ENCODE peak calls at places on chromosomes 5 and 9, in six cellular contexts. Q is ELR; L is stimulated activated CD4-positive, alpha-beta T cell treated with anti-CD3 and anti-CD28 coated beads, Interleukin-4, amount 100 ng/mL, for 1 hour; Z is activated T-cell treated with anti-CD3 and anti-CD28 coated beads, Interleukin-2, amount 50 U/mL, for 72 hours; Y is HL-60; N is amygdala. J is an unnamed sample.

GRCh38 chr5:6715758-6716633 is 2.8 kb downstream of the TENT4A start:
- DNase-seq in Q (no peak), L (no peak), Z (peak), Y (no peak), N (no peak), J (peak)

GRCh38 chr5:125045647-125046046 is 299.2 kb upstream of the ZNF608 start:
- DNase-seq in Q (peak), L (no peak), Z (no peak), Y (no peak), N (no peak), J (no peak)

GRCh38 chr5:148238395-148238794 is at the start of gene MARCOL:
- DNase-seq in Q (no peak), L (no peak), Z (no peak), Y (no peak), N (no peak), J (no peak)

GRCh38 chr5:2813678-2814077 is 62.2 kb upstream of the IRX2 start:
- DNase-seq in Q (no peak), L (no peak), Z (no peak), Y (no peak), N (no peak), J (no peak)

GRCh38 chr9:79667716-79668458 is 96.1 kb downstream of the TLE4 start:
- DNase-seq in Q (no peak), L (no peak), Z (no peak), Y (no peak), N (no peak), J (no peak)

GRCh38 chr9:32587901-32588300 is 14.9 kb upstream of the NDUFB6 start:
- DNase-seq in Q (peak), L (no peak), Z (peak), Y (no peak), N (no peak), J (no peak)

GRCh38 chr5:113663879-113664278 is 150.4 kb downstream of the YTHDC2 start:
- DNase-seq in Q (peak), L (peak), Z (peak), Y (no peak), N (peak), J (peak)

GRCh38 chr5:92991681-92992472 is 589.1 kb downstream of the NR2F1-AS1 start:
- DNase-seq in Q (peak), L (no peak), Z (no peak), Y (no peak), N (no peak), J (no peak)

GRCh38 chr5:179825655-179826182 is 5.0 kb downstream of the SQSTM1 start:
- DNase-seq in Q (no peak), L (no peak), Z (no peak), Y (no peak), N (no peak), J (peak)

GRCh38 chr9:2120926-2121689 is 106.0 kb downstream of the SMARCA2 start:
- DNase-seq in Q (peak), L (no peak), Z (no peak), Y (no peak), N (no peak), J (no peak)

GRCh38 chr9:93911871-93912554 is 43.1 kb downstream of the BARX1 start:
- DNase-seq in Q (no peak), L (no peak), Z (no peak), Y (no peak), N (no peak), J (no peak)

GRCh38 chr5:132850066-132850465 is 16.2 kb downstream of the GDF9 start:
- DNase-seq in Q (peak), L (no peak), Z (no peak), Y (no peak), N (no peak), J (no peak)

GRCh38 chr5:159101689-159102088 is 2.0 kb upstream of the EBF1 start:
- DNase-seq in Q (no peak), L (no peak), Z (no peak), Y (no peak), N (no peak), J (no peak)

GRCh38 chr5:119368238-119368630 is 12.4 kb downstream of the TNFAIP8 start:
- DNase-seq in Q (no peak), L (peak), Z (no peak), Y (no peak), N (no peak), J (no peak)

GRCh38 chr9:91119147-91119546 is 242.6 kb downstream of the AUH start:
- DNase-seq in Q (peak), L (no peak), Z (no peak), Y (no peak), N (no peak), J (no peak)